ENCODE peak calls at places on chromosomes 13 and 19, in four cellular contexts. V is HepG2, O is K562, W is GM12878. S is an unnamed sample.

GRCh38 chr19:1073956-1074511 is 7.1 kb downstream of the ARHGAP45 start:
- DNase-seq in V (no peak), O (no peak), W (no peak), S (no peak)

GRCh38 chr19:34838753-34839431 is 65.9 kb upstream of the ZNF599 start:
- DNase-seq in V (peak), O (no peak), W (no peak), S (no peak)

GRCh38 chr19:12782174-12782423 is 6.7 kb upstream of the HOOK2 start:
- DNase-seq in O (no peak), V (no peak), W (no peak), S (no peak)

GRCh38 chr13:92963029-92963428 is 263.6 kb upstream of the GPC6 start:
- DNase-seq in W (no peak), V (no peak), O (no peak), S (no peak)

GRCh38 chr13:113860051-113860471 is 3.8 kb downstream of the GAS6 start:
- DNase-seq in V (peak), W (no peak), O (no peak), S (no peak)

GRCh38 chr19:42529248-42529764 is 1.0 kb upstream of the CEACAM1 start:
- DNase-seq in W (no peak), V (peak), O (peak), S (peak)

GRCh38 chr13:96172066-96172465 is 82.2 kb downstream of the HS6ST3 start:
- DNase-seq in O (no peak), W (no peak), V (no peak), S (no peak)

GRCh38 chr19:8087876-8088275 is 35.3 kb downstream of the CCL25 start:
- DNase-seq in V (no peak), W (no peak), O (no peak), S (no peak)

GRCh38 chr13:42847891-42848663 is 66.7 kb downstream of the FAM216B start:
- DNase-seq in V (no peak), O (no peak), W (no peak), S (no peak)

GRCh38 chr13:65913173-65913572 is 1317.0 kb downstream of the PCDH9 start:
- DNase-seq in O (no peak), W (no peak), V (no peak), S (no peak)

GRCh38 chr13:72656357-72656756 is 71.1 kb downstream of the MZT1 start:
- DNase-seq in O (no peak), V (no peak), W (no peak), S (no peak)

GRCh38 chr19:55113570-55114039 is 3.8 kb downstream of the PPP1R12C start:
- DNase-seq in W (no peak), V (peak), O (peak), S (peak)

GRCh38 chr19:42076375-42076944 is 494 bp downstream of the ZNF574 start:
- DNase-seq in V (no peak), O (no peak), W (no peak), S (no peak)

GRCh38 chr19:13366529-13367143 is 139.6 kb downstream of the CACNA1A start:
- DNase-seq in W (no peak), O (peak), V (no peak), S (peak)

GRCh38 chr19:51164215-51164614 is 22.1 kb downstream of the SIGLEC7 start:
- DNase-seq in O (no peak), V (no peak), W (no peak), S (no peak)

GRCh38 chr13:99344610-99345208 is 37.5 kb upstream of the GPR183 start:
- DNase-seq in O (no peak), W (no peak), V (no peak), S (no peak)

DNA sequence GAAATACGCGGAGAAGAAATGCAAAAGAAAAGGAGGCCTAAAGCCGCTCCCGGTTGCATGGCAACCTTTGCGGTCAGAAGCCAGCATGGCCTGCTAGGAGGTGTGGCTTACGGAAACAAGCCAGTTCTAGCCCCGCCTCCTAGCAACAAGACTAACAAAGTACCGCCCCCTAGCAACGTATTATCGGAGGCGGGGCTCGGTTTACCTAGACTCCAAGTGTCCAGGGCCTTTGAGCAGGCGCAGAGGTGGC is 438 bp upstream of the CYTH2 start:
- DNase-seq in W (no peak), V (no peak), O (no peak), S (no peak)
- TF ChIP-seq SP1 in W (no peak), V (no peak), O (no peak), S (no peak)

GRCh38 chr19:40228371-40228770 is 1.9 kb upstream of the CCNP start:
- DNase-seq in W (no peak), V (no peak), O (no peak), S (no peak)

GRCh38 chr19:40231057-40231456 is 4.6 kb upstream of the CCNP start:
- DNase-seq in V (no peak), W (no peak), O (no peak), S (no peak)

GRCh38 chr19:40228863-40229262 is 2.4 kb upstream of the CCNP start:
- DNase-seq in W (no peak), V (no peak), O (no peak), S (no peak)

GRCh38 chr19:40229926-40230417 is 3.5 kb upstream of the CCNP start:
- DNase-seq in O (no peak), V (no peak), W (no peak), S (no peak)

DNA sequence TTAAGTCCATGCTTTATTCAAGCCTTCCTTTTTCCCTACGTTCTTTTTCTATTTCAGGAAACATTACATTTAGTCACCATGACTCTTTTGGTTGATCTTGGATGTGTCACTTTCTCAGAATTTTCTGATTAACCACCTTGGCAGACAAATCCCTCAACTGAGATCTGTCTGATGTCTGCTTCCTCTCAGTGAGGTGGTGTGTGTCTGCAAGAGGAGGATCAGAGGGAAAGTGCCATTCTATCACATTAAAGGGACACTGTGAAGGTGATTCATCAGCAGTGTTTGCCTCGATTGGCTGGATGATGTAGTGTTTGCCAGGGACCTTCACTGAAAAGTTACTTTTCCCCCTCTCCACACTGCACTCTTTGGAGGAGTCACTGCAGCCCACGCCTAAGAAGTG is 3.0 kb upstream of the CCNP start:
- DNase-seq in V (no peak), O (peak), W (no peak), S (no peak)
- TF ChIP-seq FOXM1 in V (no peak), O (no peak), W (no peak), S (no peak)

GRCh38 chr19:11463391-11463790 is 17.5 kb downstream of the ELAVL3 start:
- DNase-seq in V (no peak), W (no peak), O (no peak), S (no peak)
- TF ChIP-seq SP1 in V (no peak), W (no peak), O (no peak), S (no peak)

GRCh38 chr13:38804061-38804460 is 117.2 kb downstream of the FREM2 start:
- DNase-seq in W (no peak), V (no peak), O (no peak), S (no peak)
- TF ChIP-seq FOXM1 in W (no peak), V (no peak), O (no peak), S (no peak)

GRCh38 chr19:33819875-33820781 is 23.5 kb downstream of the KCTD15 start:
- DNase-seq in V (peak), O (peak), W (no peak), S (no peak)
- TF ChIP-seq SP1 in V (no peak), O (peak), W (no peak), S (no peak)